ENCODE peak calls at places on chromosomes 6 and 20, in seven cellular contexts. F is choroid plexus epithelial cell; G is RPMI7951; T is WTC11; Y is activated naive CD4-positive, alpha-beta T cell treated with anti-CD3 and anti-CD28 coated beads for 36 hours; X is iPS-NIHi11; O is fibroblast of the aortic adventitia. S is an unnamed sample.

GRCh38 chr6:30829016-30829415 is 55.3 kb upstream of the DDR1 start:
- DNase-seq in X (no peak), T (no peak), Y (no peak), O (no peak), F (no peak), G (no peak), S (no peak)

GRCh38 chr6:82704048-82704447 is 340.4 kb downstream of the TPBG start:
- DNase-seq in F (peak), T (no peak), G (no peak), X (no peak), Y (no peak), O (no peak), S (peak)

GRCh38 chr20:23440004-23440403 is 519 bp downstream of the CSTL1 start:
- DNase-seq in X (no peak), T (no peak), O (no peak), Y (no peak), F (no peak), G (no peak), S (no peak)

GRCh38 chr6:103854059-103854458 is 1005.7 kb downstream of the HACE1 start:
- DNase-seq in F (no peak), O (no peak), Y (no peak), T (no peak), X (peak), G (no peak), S (no peak)

GRCh38 chr6:72938104-72938503 is 287.2 kb downstream of the KHDC1L start:
- DNase-seq in X (no peak), G (no peak), T (no peak), O (no peak), F (no peak), Y (no peak), S (peak)

GRCh38 chr6:25014806-25015560 is 79.2 kb upstream of the RIPOR2 start:
- DNase-seq in X (no peak), F (peak), O (peak), G (peak), Y (peak), T (no peak), S (peak)

GRCh38 chr20:51444922-51445438 is 97.5 kb downstream of the NFATC2 start:
- DNase-seq in O (no peak), Y (no peak), G (no peak), T (no peak), X (no peak), F (no peak), S (no peak)

GRCh38 chr6:29720863-29721262 is 2.4 kb upstream of the HLA-F start:
- DNase-seq in T (peak), F (no peak), O (no peak), G (no peak), X (no peak), Y (peak), S (no peak)

GRCh38 chr6:36028088-36028886 is 679 bp downstream of the MAPK14 start:
- DNase-seq in F (peak), Y (peak), G (peak), T (peak), O (peak), X (peak), S (peak)

GRCh38 chr6:55916188-55916587 is 40.8 kb upstream of the BMP5 start:
- DNase-seq in Y (no peak), O (peak), T (no peak), F (peak), X (no peak), G (peak), S (peak)

GRCh38 chr6:129920103-129920798 is 59.1 kb upstream of the TMEM244 start:
- DNase-seq in G (peak), F (peak), T (no peak), Y (no peak), O (peak), X (no peak), S (peak)

GRCh38 chr6:2876210-2877056 is 26.7 kb downstream of the SERPINB9 start:
- DNase-seq in G (peak), F (peak), X (peak), T (peak), Y (no peak), O (peak), S (peak)

GRCh38 chr20:17381701-17382100 is 149.5 kb downstream of the BFSP1 start:
- DNase-seq in F (no peak), O (no peak), T (no peak), X (no peak), Y (no peak), G (no peak), S (no peak)

GRCh38 chr6:143151381-143151780 is 90.7 kb downstream of the AIG1 start:
- DNase-seq in Y (no peak), O (no peak), T (no peak), X (no peak), F (no peak), G (no peak), S (no peak)

GRCh38 chr6:160419488-160419887 is 71.3 kb downstream of the SLC22A3 start:
- DNase-seq in T (no peak), G (peak), F (no peak), X (no peak), O (peak), Y (no peak), S (no peak)

GRCh38 chr6:169724554-169725269 is 412 bp upstream of the PHF10 start:
- DNase-seq in T (peak), X (peak), F (no peak), G (peak), O (peak), Y (peak), S (no peak)

GRCh38 chr6:73579851-73580246 is 59.0 kb upstream of the EEF1A1 start:
- DNase-seq in T (no peak), Y (no peak), F (peak), X (peak), O (peak), G (peak), S (peak)

GRCh38 chr6:13012977-13013680 is 296.6 kb downstream of the PHACTR1 start:
- DNase-seq in T (peak), F (peak), G (peak), O (no peak), Y (peak), X (peak), S (no peak)

GRCh38 chr6:72748759-72749158 is 126.9 kb downstream of the KCNQ5 start:
- DNase-seq in O (peak), F (peak), Y (peak), X (no peak), T (no peak), G (peak), S (peak)

GRCh38 chr6:39432311-39433025 is 110.0 kb upstream of the KCNK16 start:
- DNase-seq in F (no peak), T (no peak), G (peak), O (no peak), X (no peak), Y (no peak), S (no peak)

GRCh38 chr6:53496797-53497196 is 48.1 kb downstream of the GCLC start:
- DNase-seq in X (no peak), G (peak), O (peak), T (no peak), F (peak), Y (no peak), S (peak)

GRCh38 chr6:16523550-16524379 is 237.5 kb downstream of the ATXN1 start:
- DNase-seq in X (no peak), Y (no peak), G (peak), F (peak), T (no peak), O (peak), S (peak)

GRCh38 chr6:126038234-126038633 is 51.9 kb downstream of the TRMT11 start:
- DNase-seq in G (peak), O (no peak), X (no peak), F (no peak), Y (no peak), T (no peak), S (no peak)

GRCh38 chr6:14165091-14165490 is 47.5 kb downstream of the CD83 start:
- DNase-seq in X (no peak), T (no peak), Y (no peak), O (peak), F (peak), G (peak), S (peak)

GRCh38 chr20:19737025-19737424 is 21.0 kb upstream of the RIN2 start:
- DNase-seq in X (no peak), G (peak), Y (peak), F (peak), O (peak), T (no peak), S (peak)

GRCh38 chr6:44276667-44277640 is 6.7 kb downstream of the TMEM151B start:
- DNase-seq in X (no peak), F (no peak), O (no peak), Y (no peak), T (no peak), G (no peak), S (no peak)

GRCh38 chr6:126180585-126180984 is 159.3 kb upstream of the CENPW start:
- DNase-seq in X (no peak), Y (peak), G (peak), T (no peak), O (peak), F (peak), S (peak)

GRCh38 chr6:150969901-150970300 is 104.4 kb downstream of the MTHFD1L start:
- DNase-seq in X (no peak), Y (no peak), G (no peak), F (no peak), O (no peak), T (no peak), S (no peak)

GRCh38 chr20:57627972-57628650 is 7.9 kb upstream of the ZBP1 start:
- DNase-seq in Y (peak), F (peak), X (no peak), G (no peak), T (no peak), O (peak), S (peak)

GRCh38 chr6:169571123-169571962 is 130.5 kb downstream of the WDR27 start:
- DNase-seq in F (peak), O (peak), X (no peak), T (no peak), Y (no peak), G (peak), S (peak)

GRCh38 chr20:51500311-51500710 is 42.2 kb downstream of the NFATC2 start:
- DNase-seq in O (no peak), F (no peak), Y (peak), T (no peak), X (no peak), G (no peak), S (no peak)

GRCh38 chr20:36371391-36371790 is 65.3 kb downstream of the DLGAP4 start:
- DNase-seq in X (no peak), T (no peak), Y (no peak), O (no peak), G (no peak), F (no peak), S (no peak)

GRCh38 chr6:11586574-11586973 is 49.0 kb downstream of the TMEM170B start:
- DNase-seq in F (peak), O (peak), Y (no peak), G (peak), T (no peak), X (no peak), S (peak)

GRCh38 chr6:154815938-154816820 is 83.0 kb downstream of the SCAF8 start:
- DNase-seq in T (no peak), X (no peak), O (no peak), G (no peak), Y (no peak), F (peak), S (peak)

GRCh38 chr6:30766461-30767157 is 22.3 kb upstream of the IER3 start:
- DNase-seq in T (no peak), G (peak), X (no peak), F (no peak), O (no peak), Y (no peak), S (no peak)

GRCh38 chr20:20076297-20077065 is 24.1 kb downstream of the CFAP61 start:
- DNase-seq in T (no peak), F (peak), X (no peak), Y (no peak), O (peak), G (peak), S (peak)

S was measured in iris pigment epithelial cell.